ENCODE peak calls at places on chromosomes 16 and 17, in seven cellular contexts. T is Panc1, S is K562, W is A549, E is GM23338, L is SK-N-SH, F is HepG2. U is an unnamed sample.

GRCh38 chr16:70396209-70396904 is 42.5 kb downstream of the ST3GAL2 start:
- DNase-seq in T (no peak), S (peak; percentile 79), W (peak; percentile 41), E (no peak), L (peak; percentile 91), F (no peak), U (no peak)

GRCh38 chr17:38587193-38587592 is 18.6 kb downstream of the SRCIN1 start:
- DNase-seq in T (no peak), S (no peak), W (no peak), E (no peak), L (no peak), F (no peak), U (no peak)

GRCh38 chr16:85303354-85303883 is 191.1 kb upstream of the CIBAR2 start:
- DNase-seq in T (peak; percentile 22), S (peak; percentile 93), W (peak; percentile 88), E (peak; percentile 75), L (peak; percentile 81), F (peak; percentile 28), U (peak; percentile 65)

GRCh38 chr17:66952681-66953638 is 11.5 kb upstream of the CACNG4 start:
- DNase-seq in T (no peak), S (no peak), W (no peak), E (no peak), L (peak; percentile 80), F (no peak), U (no peak)

GRCh38 chr17:38400286-38400685 is 28.0 kb upstream of the ARHGAP23 start:
- DNase-seq in T (no peak), S (no peak), W (no peak), E (no peak), L (no peak), F (no peak), U (no peak)

GRCh38 chr17:45394913-45395568 is 37.6 kb downstream of the ARHGAP27 start:
- DNase-seq in T (no peak), S (peak; percentile 94), W (peak; percentile 88), E (peak; percentile 97), L (peak; percentile 95), F (peak; percentile 72), U (peak; percentile 45)

GRCh38 chr17:2101448-2102257 is 46.8 kb downstream of the HIC1 start:
- DNase-seq in T (no peak), S (no peak), W (no peak), E (no peak), L (no peak), F (no peak), U (peak; percentile 73)

GRCh38 chr16:27190316-27190871 is 12.9 kb upstream of the KDM8 start:
- DNase-seq in T (no peak), S (no peak), W (no peak), E (no peak), L (no peak), F (no peak), U (no peak)

GRCh38 chr17:55777471-55777971 is 26.7 kb downstream of the PCTP start:
- DNase-seq in T (no peak), S (no peak), W (no peak), E (no peak), L (no peak), F (no peak), U (no peak)

GRCh38 chr17:72393553-72393952 is 272.7 kb downstream of the SOX9 start:
- DNase-seq in T (peak; percentile 73), S (no peak), W (peak; percentile 72), E (no peak), L (no peak), F (no peak), U (peak; percentile 81)

GRCh38 chr17:14289162-14289561 is 11.7 kb upstream of the HS3ST3B1 start:
- DNase-seq in T (no peak), S (no peak), W (no peak), E (no peak), L (no peak), F (no peak), U (no peak)

GRCh38 chr16:14486520-14487303 is 143.3 kb downstream of the PARN start:
- DNase-seq in T (no peak), S (peak; percentile 84), W (peak; percentile 93), E (peak; percentile 46), L (peak; percentile 68), F (peak; percentile 98), U (peak; percentile 57)

GRCh38 chr17:74008196-74008595 is 195.3 kb upstream of the RPL38 start:
- DNase-seq in T (no peak), S (peak; percentile 52), W (peak; percentile 43), E (peak; percentile 82), L (peak; percentile 75), F (peak; percentile 16), U (peak; percentile 16)

GRCh38 chr17:81712468-81713003 is 452 bp downstream of the SLC25A10 start:
- DNase-seq in T (no peak), S (peak; percentile 72), W (peak; percentile 63), E (no peak), L (peak; percentile 90), F (peak; percentile 46), U (no peak)

GRCh38 chr16:64469906-64470702 is 651.8 kb downstream of the CDH11 start:
- DNase-seq in T (no peak), S (no peak), W (no peak), E (no peak), L (no peak), F (no peak), U (no peak)

GRCh38 chr17:47239663-47240374 is 13.8 kb upstream of the ITGB3 start:
- DNase-seq in T (peak; percentile 87), S (peak; percentile 72), W (peak; percentile 75), E (no peak), L (peak; percentile 77), F (no peak), U (peak; percentile 69)

GRCh38 chr17:73613947-73614655 is 30.1 kb downstream of the SDK2 start:
- DNase-seq in T (no peak), S (no peak), W (no peak), E (peak; percentile 67), L (peak; percentile 89), F (no peak), U (no peak)

GRCh38 chr16:28623172-28623711 is 13.4 kb upstream of the SULT1A1 start:
- DNase-seq in T (no peak), S (no peak), W (peak; percentile 32), E (peak; percentile 36), L (no peak), F (no peak), U (peak; percentile 43)

GRCh38 chr17:29131814-29132682 is 48.1 kb downstream of the MYO18A start:
- DNase-seq in T (no peak), S (no peak), W (no peak), E (no peak), L (peak; percentile 70), F (no peak), U (no peak)

GRCh38 chr17:36935681-36936454 is 1.4 kb upstream of the LHX1 start:
- DNase-seq in T (no peak), S (no peak), W (peak; percentile 72), E (peak; percentile 84), L (peak; percentile 60), F (no peak), U (no peak)

GRCh38 chr16:53519417-53520091 is 16.5 kb upstream of the AKTIP start:
- DNase-seq in T (no peak), S (no peak), W (no peak), E (no peak), L (no peak), F (no peak), U (no peak)

GRCh38 chr17:9002610-9003354 is 18.5 kb upstream of the NTN1 start:
- DNase-seq in T (no peak), S (no peak), W (peak; percentile 47), E (peak; percentile 67), L (peak; percentile 43), F (no peak), U (no peak)

GRCh38 chr17:56707312-56708219 is 114.1 kb downstream of the NOG start:
- DNase-seq in T (no peak), S (no peak), W (no peak), E (peak; percentile 65), L (no peak), F (no peak), U (no peak)

GRCh38 chr17:19724501-19725420 is 8.4 kb upstream of the SLC47A2 start:
- DNase-seq in T (no peak), S (no peak), W (no peak), E (no peak), L (no peak), F (no peak), U (no peak)

GRCh38 chr16:75319513-75320401 is 68.3 kb upstream of the BCAR1 start:
- DNase-seq in T (no peak), S (no peak), W (no peak), E (no peak), L (no peak), F (no peak), U (no peak)

GRCh38 chr17:19610879-19611278 is 37.7 kb upstream of the ALDH3A2 start:
- DNase-seq in T (no peak), S (no peak), W (no peak), E (no peak), L (no peak), F (no peak), U (no peak)

GRCh38 chr17:7466644-7467341 is 12.6 kb downstream of the ZBTB4 start:
- DNase-seq in T (no peak), S (peak; percentile 41), W (no peak), E (no peak), L (no peak), F (no peak), U (no peak)
- TF ChIP-seq REST in T (no peak), S (no peak), W (no peak), E (no peak), L (no peak), F (no peak), U (no peak)

GRCh38 chr17:39660397-39661043 is 4.6 kb upstream of the TCAP start:
- DNase-seq in T (no peak), S (no peak), W (no peak), E (no peak), L (no peak), F (no peak), U (no peak)
- H3K4me1 ChIP-seq in T (peaks cover 24% of the 10 kb centered on the region), S (peaks cover 60% of the 10 kb centered on the region), W (peaks cover 31% of the 10 kb centered on the region), E (peaks cover 24% of the 10 kb centered on the region), L (peaks cover under 1% of the 10 kb centered on the region), F (peaks cover 27% of the 10 kb centered on the region), U (peaks cover 27% of the 10 kb centered on the region)

GRCh38 chr17:63434951-63435571 is 11.0 kb downstream of the CYB561 start:
- DNase-seq in T (no peak), S (no peak), W (peak; percentile 62), E (no peak), L (peak; percentile 69), F (no peak), U (peak; percentile 37)
- TF ChIP-seq REST in T (peak; percentile 21), S (no peak), W (no peak), E (no peak), L (no peak), F (no peak), U (no peak)

GRCh38 chr17:17056167-17056562 is 13.9 kb downstream of the MPRIP start:
- DNase-seq in T (no peak), S (no peak), W (no peak), E (no peak), L (no peak), F (no peak), U (no peak)
- H3K4me1 ChIP-seq in T (peaks cover 4% of the 10 kb centered on the region), S (peaks cover 5% of the 10 kb centered on the region), W (peaks cover 99% of the 10 kb centered on the region), E (no peaks in the 10 kb centered on the region), L (peaks cover 49% of the 10 kb centered on the region), F (peaks cover 21% of the 10 kb centered on the region), U (peaks cover 27% of the 10 kb centered on the region)

DNA sequence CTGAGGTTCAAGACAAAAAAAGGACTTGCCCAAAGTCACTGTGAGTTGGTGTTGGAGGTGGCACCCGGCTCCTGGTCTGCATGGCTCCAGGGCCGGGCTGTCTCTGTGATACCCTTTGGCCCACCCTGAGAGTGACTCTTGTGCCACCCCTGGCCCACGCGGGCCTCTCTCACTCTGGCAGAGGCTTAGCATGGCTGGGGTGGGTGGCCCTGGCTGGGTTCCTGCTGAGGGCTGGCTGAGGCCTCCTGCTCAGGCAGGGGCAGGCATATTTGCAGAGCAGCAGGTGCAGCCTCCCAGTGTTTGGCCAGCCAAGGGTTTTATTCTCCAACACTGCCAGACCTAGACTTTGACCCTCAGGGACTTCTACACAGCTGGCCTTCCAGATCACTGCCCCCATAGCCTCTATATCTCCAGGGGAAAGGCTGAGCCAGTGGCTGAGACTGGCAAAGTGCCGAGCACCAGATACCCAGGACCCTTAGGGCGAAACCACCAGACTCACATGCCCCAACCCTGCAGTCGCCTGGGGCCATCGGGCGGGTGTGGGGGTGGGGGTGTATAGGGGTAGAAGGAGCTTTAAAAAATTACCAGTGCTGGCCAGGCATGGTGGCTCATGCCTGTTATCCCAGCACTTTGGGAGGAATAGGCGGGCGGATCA is 21.5 kb upstream of the ADGRG1 start:
- DNase-seq in T (no peak), S (no peak), W (no peak), E (no peak), L (peak; percentile 56), F (peak; percentile 85), U (no peak)
- TF ChIP-seq REST in T (no peak), S (no peak), W (no peak), E (no peak), L (no peak), F (peak; percentile 30), U (no peak)

U was measured in HCT116.